ENCODE peak calls at places on chromosomes 2 and 18, in five cellular contexts. H is tibial artery, Z is cardiac muscle cell, L is ovary, M is astrocyte. E is an unnamed sample. For H3K4me1 and H3K36me3, the result is how much of the 10 kb centered on the place peaks cover.

GRCh38 chr18:61882296-61883004 is 10.4 kb downstream of the RNF152 start:
- DNase-seq in H (no peak), Z (no peak), L (no peak), M (peak), E (no peak)

GRCh38 chr18:48637081-48637990 is 98.5 kb downstream of the CTIF start:
- DNase-seq in H (peak), Z (no peak), L (no peak), M (no peak), E (no peak)

GRCh38 chr2:17594533-17595391 is 54.3 kb downstream of the VSNL1 start:
- DNase-seq in H (no peak), Z (no peak), L (peak), M (peak), E (no peak)

GRCh38 chr2:224432003-224432574 is 30.2 kb upstream of the FAM124B start:
- DNase-seq in H (no peak), Z (no peak), L (no peak), M (no peak), E (no peak)

GRCh38 chr2:127526940-127527804 is 883 bp upstream of the IWS1 start:
- DNase-seq in H (no peak), Z (no peak), L (no peak), M (no peak), E (no peak)

GRCh38 chr18:74652392-74652988 is 54.8 kb downstream of the ZNF407 start:
- DNase-seq in H (no peak), Z (peak), L (no peak), M (peak), E (no peak)

GRCh38 chr2:219300022-219300421 is 9.2 kb downstream of the PTPRN start:
- DNase-seq in H (no peak), Z (no peak), L (no peak), M (no peak), E (no peak)

GRCh38 chr2:71927757-71928715 is 219.6 kb downstream of the CYP26B1 start:
- DNase-seq in H (no peak), Z (no peak), L (no peak), M (no peak), E (no peak)

GRCh38 chr2:138500592-138501426 is 761 bp upstream of the SPOPL start:
- DNase-seq in H (no peak), Z (no peak), L (no peak), M (no peak), E (no peak)

GRCh38 chr18:43526436-43527150 is 249.3 kb upstream of the SYT4 start:
- DNase-seq in H (no peak), Z (no peak), L (no peak), M (no peak), E (no peak)

GRCh38 chr18:10524507-10525425 is 1.1 kb upstream of the NAPG start:
- DNase-seq in H (no peak), Z (no peak), L (no peak), M (peak), E (no peak)

GRCh38 chr2:16647992-16648617 is 17.5 kb downstream of the CYRIA start:
- DNase-seq in H (no peak), Z (no peak), L (no peak), M (no peak), E (no peak)

GRCh38 chr2:214649440-214650205 is 159.9 kb downstream of the BARD1 start:
- DNase-seq in H (no peak), Z (no peak), L (no peak), M (peak), E (no peak)

GRCh38 chr2:223214721-223215120 is 162.7 kb downstream of the KCNE4 start:
- DNase-seq in H (no peak), Z (no peak), L (no peak), M (no peak), E (no peak)

GRCh38 chr2:239882335-239882734 is 142.8 kb downstream of the NDUFA10 start:
- DNase-seq in H (peak), Z (no peak), L (peak), M (peak), E (peak)

GRCh38 chr2:18209934-18210639 is 331.6 kb downstream of the KCNS3 start:
- DNase-seq in H (no peak), Z (no peak), L (no peak), M (peak), E (no peak)

GRCh38 chr18:22113144-22113813 is 56.1 kb upstream of the GATA6 start:
- DNase-seq in H (no peak), Z (no peak), L (no peak), M (no peak), E (no peak)

GRCh38 chr2:159118859-159119510 is 150.5 kb downstream of the TANC1 start:
- DNase-seq in H (no peak), Z (no peak), L (no peak), M (no peak), E (no peak)

GRCh38 chr2:66840321-66841014 is 405.5 kb downstream of the MEIS1 start:
- DNase-seq in H (no peak), Z (no peak), L (no peak), M (no peak), E (no peak)

GRCh38 chr18:74271656-74272055 is 20.1 kb downstream of the CYB5A start:
- DNase-seq in H (no peak), Z (no peak), L (no peak), M (no peak), E (no peak)

GRCh38 chr2:69177063-69177771 is 164.2 kb downstream of the ANTXR1 start:
- DNase-seq in H (peak), Z (no peak), L (peak), M (peak), E (peak)

GRCh38 chr18:41767960-41768359 is 187.1 kb upstream of the PIK3C3 start:
- DNase-seq in H (no peak), Z (peak), L (no peak), M (peak), E (no peak)

GRCh38 chr2:4139711-4140110 is 436.3 kb downstream of the DCDC2C start:
- DNase-seq in H (no peak), Z (no peak), L (no peak), M (no peak), E (no peak)

GRCh38 chr2:228181098-228182019 is at the start of gene SPHKAP:
- DNase-seq in H (peak), Z (peak), L (no peak), M (no peak), E (no peak)

GRCh38 chr2:135121016-135121657 is 69.0 kb downstream of the RAB3GAP1 start:
- DNase-seq in H (no peak), Z (no peak), L (no peak), M (no peak), E (no peak)

GRCh38 chr2:27191107-27191829 is 20.6 kb upstream of the ATRAID start:
- DNase-seq in H (no peak), Z (peak), L (peak), M (no peak), E (peak)

GRCh38 chr18:7760967-7761946 is 194.1 kb downstream of the PTPRM start:
- DNase-seq in H (no peak), Z (no peak), L (no peak), M (peak), E (no peak)

GRCh38 chr2:216563646-216564045 is 65.0 kb downstream of the RPL37A start:
- DNase-seq in H (no peak), Z (no peak), L (no peak), M (peak), E (no peak)

GRCh38 chr2:25161055-25161781 is 7.2 kb downstream of the POMC start:
- DNase-seq in H (peak), Z (no peak), L (peak), M (peak), E (no peak)

GRCh38 chr2:235268535-235268934 is 225.3 kb upstream of the AGAP1 start:
- DNase-seq in H (no peak), Z (no peak), L (no peak), M (peak), E (no peak)

GRCh38 chr2:145012214-145012670 is 492.3 kb upstream of the ZEB2 start:
- DNase-seq in H (no peak), Z (no peak), L (no peak), M (no peak), E (no peak)

GRCh38 chr2:228653884-228654283 is 472.4 kb upstream of the SPHKAP start:
- DNase-seq in H (no peak), Z (no peak), L (no peak), M (no peak), E (no peak)

GRCh38 chr2:233422050-233422639 is 67.9 kb downstream of the DGKD start:
- DNase-seq in H (peak), Z (no peak), L (no peak), M (no peak), E (no peak)

GRCh38 chr2:233426619-233427342 is 72.5 kb downstream of the DGKD start:
- DNase-seq in H (peak), Z (no peak), L (no peak), M (peak), E (no peak)

GRCh38 chr2:233423436-233423860 is 69.2 kb downstream of the DGKD start:
- DNase-seq in H (peak), Z (no peak), L (no peak), M (no peak), E (no peak)

GRCh38 chr2:233422649-233423435 is 68.5 kb downstream of the DGKD start:
- DNase-seq in H (no peak), Z (no peak), L (no peak), M (no peak), E (no peak)

DNA sequence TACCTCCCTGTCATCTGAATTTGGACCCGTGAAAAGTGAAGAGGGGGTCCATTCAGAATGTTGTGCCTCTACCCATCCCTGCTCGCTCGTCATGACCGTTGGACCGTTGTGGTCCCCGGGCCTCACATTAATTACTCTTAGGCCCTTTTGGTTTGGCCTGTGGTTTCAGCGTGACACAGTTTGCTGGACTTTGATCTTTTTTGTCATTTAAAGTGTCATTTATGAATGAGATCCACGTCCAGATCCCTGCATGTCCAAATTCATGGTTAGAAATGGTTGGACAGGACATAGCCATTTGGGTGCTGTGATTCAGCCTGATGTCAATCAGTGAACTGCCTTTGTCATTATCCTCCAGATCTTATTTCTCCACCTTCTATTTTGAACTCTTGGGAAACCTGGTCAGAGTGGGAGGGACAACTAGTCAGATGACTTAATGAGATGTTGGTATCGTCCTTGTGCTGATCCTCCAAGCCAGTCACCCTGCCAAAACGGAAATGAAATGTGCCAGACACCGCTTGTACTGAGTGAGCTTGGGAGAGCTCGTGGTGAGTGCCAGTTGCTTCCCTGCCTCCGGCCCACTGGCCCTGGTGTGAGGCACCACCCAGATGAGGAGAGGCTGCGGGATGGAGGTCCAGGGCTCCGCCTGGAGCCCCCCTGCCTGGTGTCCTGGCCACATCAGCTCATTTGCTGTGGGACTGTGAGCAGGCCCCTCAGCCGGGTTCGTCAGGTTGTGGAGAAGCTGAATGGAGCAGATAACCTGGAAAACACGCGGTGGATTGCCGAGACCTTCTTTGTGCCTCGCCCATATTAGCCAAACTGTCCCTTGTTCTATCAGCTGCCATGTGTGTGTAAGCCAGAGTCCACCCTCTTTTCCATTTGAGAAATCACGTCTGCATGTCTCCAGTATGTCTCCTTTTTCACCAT is 70.0 kb downstream of the DGKD start:
- DNase-seq in H (peak), Z (no peak), L (no peak), M (no peak), E (no peak)
- H3K4me1 ChIP-seq in H (under half), Z (under half), L (under half), M (under half), E (under half)

GRCh38 chr2:117996525-117996924 is 17.3 kb downstream of the CCDC93 start:
- DNase-seq in H (no peak), Z (no peak), L (no peak), M (no peak), E (no peak)
- H3K36me3 ChIP-seq in H (half or more), Z (under half), L (under half), M (half or more), E (under half)

GRCh38 chr2:79630060-79630459 is 117.2 kb downstream of the CTNNA2 start:
- DNase-seq in H (no peak), Z (no peak), L (no peak), M (peak), E (no peak)
- TF ChIP-seq CTCF in H (no peak), Z (no peak), L (no peak), M (no peak), E (peak)

GRCh38 chr2:230868151-230868946 is 3.6 kb downstream of the ITM2C start:
- DNase-seq in H (no peak), Z (peak), L (no peak), M (no peak), E (peak)

GRCh38 chr2:230865324-230865765 is 603 bp downstream of the ITM2C start:
- DNase-seq in H (no peak), Z (peak), L (no peak), M (no peak), E (no peak)

GRCh38 chr2:230865766-230866703 is 1.3 kb downstream of the ITM2C start:
- DNase-seq in H (no peak), Z (peak), L (no peak), M (no peak), E (peak)

GRCh38 chr2:230864605-230865323 is at the start of gene ITM2C:
- DNase-seq in H (no peak), Z (peak), L (peak), M (peak), E (peak)

DNA sequence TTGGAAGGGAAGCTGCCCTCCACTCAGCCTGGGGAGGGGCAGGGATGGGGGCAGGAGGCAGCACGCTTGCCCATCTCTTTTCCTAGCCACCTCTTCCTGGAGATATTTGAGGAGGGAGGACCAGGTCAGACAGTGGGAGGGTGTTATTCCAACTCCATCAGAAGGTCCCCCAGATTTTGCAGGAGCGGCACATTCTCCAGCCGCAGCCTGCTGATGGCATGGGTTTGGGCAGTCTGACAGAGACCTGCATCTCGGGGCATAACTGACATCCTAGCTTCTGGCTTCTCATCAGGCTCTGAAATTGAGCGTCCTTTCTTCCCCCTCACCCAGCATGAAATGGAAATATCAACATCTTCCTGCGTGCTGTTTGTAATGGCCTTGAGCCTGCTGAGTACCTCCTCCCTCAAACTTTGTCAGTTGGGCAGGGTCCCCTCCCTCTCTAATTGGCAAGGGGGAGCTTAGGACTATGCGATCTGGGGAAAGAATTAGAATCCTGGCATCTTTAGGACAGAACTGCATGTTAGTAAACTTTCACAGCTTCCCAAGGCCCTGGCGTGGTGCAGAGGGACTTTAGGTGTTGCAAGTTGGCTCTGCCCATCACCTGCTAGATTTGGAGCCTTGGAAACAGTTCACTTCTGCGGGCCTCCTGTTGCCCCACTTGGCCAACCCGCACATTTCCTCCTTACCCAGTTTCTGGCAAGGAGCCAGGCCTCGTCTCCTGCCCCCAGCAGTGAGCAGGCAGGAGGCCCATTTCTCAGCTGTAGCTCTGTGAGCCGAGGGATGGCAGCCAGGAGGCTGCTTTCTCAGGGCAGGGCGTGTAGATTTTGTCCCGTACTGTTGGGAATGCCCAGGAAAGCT is 2.2 kb downstream of the ITM2C start:
- DNase-seq in H (no peak), Z (no peak), L (peak), M (no peak), E (peak)
- H3K4me1 ChIP-seq in H (under half), Z (half or more), L (under half), M (under half), E (under half)

DNA sequence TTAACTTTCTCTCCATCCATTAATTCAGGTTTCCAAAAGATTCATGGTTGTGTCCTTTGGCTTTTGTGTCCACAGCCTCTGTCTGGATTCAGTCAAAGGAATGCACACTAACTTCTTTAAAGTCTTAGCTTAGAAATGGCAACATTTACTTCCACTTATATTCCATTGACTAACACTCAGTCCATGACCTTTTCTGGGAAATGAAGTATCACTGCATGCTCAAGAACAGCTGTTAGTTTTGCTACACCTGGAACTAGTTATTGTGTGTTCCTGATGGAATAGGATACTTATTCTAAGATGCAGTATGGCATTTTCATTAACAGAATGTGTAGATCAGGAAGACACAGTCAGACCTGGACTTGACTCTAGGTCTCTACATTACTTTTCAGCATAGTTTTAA is 88.8 kb downstream of the KYNU start:
- DNase-seq in H (no peak), Z (no peak), L (no peak), M (peak), E (no peak)
- H3K36me3 ChIP-seq in H (under half), Z (under half), L (under half), M (under half), E (under half)

GRCh38 chr2:119136872-119137271 is 21.7 kb downstream of the C1QL2 start:
- DNase-seq in H (no peak), Z (no peak), L (no peak), M (no peak), E (no peak)
- TF ChIP-seq CTCF in H (no peak), Z (no peak), L (no peak), M (no peak), E (no peak)

DNA sequence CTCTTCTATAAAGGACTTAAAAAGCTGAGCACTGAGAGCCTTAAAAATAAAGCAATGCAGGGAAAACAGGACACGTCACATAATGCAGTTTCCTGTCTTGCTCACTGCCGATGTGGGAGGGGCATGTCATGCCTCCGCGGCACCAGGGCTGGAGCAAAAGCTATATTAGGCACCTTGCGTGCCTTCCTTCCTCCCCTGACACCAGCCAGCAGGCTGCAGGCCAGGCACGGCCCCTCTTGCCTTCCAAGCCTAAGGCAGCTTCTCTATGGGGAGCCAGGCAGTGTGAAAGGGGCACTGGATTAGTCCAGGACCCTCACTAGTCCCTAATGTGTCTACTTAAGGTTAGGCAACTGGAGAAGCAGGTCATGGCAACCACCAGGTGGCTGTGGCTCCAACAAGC is 26.3 kb downstream of the MRPL35 start:
- DNase-seq in H (peak), Z (peak), L (no peak), M (no peak), E (no peak)
- H3K4me1 ChIP-seq in H (under half), Z (under half), L (under half), M (under half), E (under half)

DNA sequence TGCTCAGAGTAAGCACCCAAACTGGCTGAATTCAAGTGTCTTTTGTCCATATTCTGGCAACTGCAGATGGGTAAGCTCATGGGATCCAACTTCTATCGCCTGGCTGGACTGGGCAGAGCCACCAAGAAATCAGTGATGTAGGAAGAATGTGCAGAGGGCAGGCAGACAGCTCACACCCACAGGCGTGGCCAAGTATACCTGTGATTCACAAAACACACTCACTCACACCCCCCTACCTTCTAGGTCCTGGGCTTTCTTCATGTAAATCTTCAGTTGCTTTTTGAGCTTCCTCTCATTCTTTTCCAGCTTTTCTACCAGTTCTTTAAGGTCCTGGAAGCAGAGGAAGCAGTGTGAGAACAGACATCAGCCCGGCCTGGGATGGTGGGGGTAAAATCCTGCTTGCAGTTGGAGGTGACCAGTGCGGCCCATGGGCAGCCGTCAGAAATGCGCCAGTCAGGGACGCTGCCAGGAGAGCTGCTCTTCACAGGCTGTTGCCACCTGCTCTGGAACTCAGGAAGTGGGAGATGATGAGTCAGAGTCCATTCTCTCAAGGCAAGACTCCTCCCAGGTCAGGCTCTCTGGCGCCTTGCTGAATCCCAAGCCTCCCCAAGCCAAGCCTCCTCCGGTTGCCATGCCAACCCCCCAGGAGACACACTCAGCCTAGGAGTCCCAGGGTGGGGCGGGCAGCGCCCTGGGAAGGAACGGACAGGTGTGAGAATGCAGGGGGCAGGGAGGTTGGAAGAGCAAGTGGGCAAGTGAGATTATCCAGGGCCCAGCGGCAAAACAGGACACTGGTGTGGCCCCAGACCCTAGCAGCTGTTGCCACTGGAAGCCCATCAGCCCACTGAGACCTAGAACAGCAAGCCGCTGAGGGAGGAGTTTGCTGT is 36.2 kb upstream of the ACAA2 start:
- DNase-seq in H (no peak), Z (no peak), L (peak), M (peak), E (peak)
- H3K36me3 ChIP-seq in H (under half), Z (under half), L (under half), M (under half), E (under half)